ENCODE peak calls at places on chromosomes 6 and 20, in five cellular contexts. One of them, this sample, is unnamed.

GRCh38 chr20:22339091-22339881 is 245.1 kb downstream of the FOXA2 start:
- DNase-seq in NCI-H1092 treated with DMSO at 0.1 percent for 48 hours: peak
- DNase-seq in HTR-8/SVneo: peak
- DNase-seq in pulmonary artery endothelial cell: peak
- DNase-seq in activated CD4-positive, alpha-beta T cell treated with anti-CD3 and anti-CD28 coated beads for 1 hour: no peak
- DNase-seq in this sample: peak

GRCh38 chr6:139313229-139313628 is 21.4 kb upstream of the TXLNB start:
- DNase-seq in NCI-H1092 treated with DMSO at 0.1 percent for 48 hours: no peak
- DNase-seq in pulmonary artery endothelial cell: no peak
- DNase-seq in HTR-8/SVneo: no peak
- DNase-seq in activated CD4-positive, alpha-beta T cell treated with anti-CD3 and anti-CD28 coated beads for 1 hour: no peak
- DNase-seq in this sample: no peak

GRCh38 chr6:110068592-110068967 is 90.5 kb downstream of the GPR6 start:
- DNase-seq in pulmonary artery endothelial cell: no peak
- DNase-seq in HTR-8/SVneo: no peak
- DNase-seq in activated CD4-positive, alpha-beta T cell treated with anti-CD3 and anti-CD28 coated beads for 1 hour: no peak
- DNase-seq in NCI-H1092 treated with DMSO at 0.1 percent for 48 hours: no peak
- DNase-seq in this sample: no peak

GRCh38 chr6:166097914-166098522 is 69.6 kb downstream of the TBXT start:
- DNase-seq in HTR-8/SVneo: peak
- DNase-seq in pulmonary artery endothelial cell: no peak
- DNase-seq in activated CD4-positive, alpha-beta T cell treated with anti-CD3 and anti-CD28 coated beads for 1 hour: peak
- DNase-seq in NCI-H1092 treated with DMSO at 0.1 percent for 48 hours: peak
- DNase-seq in this sample: peak

GRCh38 chr6:143449731-143450452 is 603 bp downstream of the ADAT2 start:
- DNase-seq in pulmonary artery endothelial cell: no peak
- DNase-seq in HTR-8/SVneo: peak
- DNase-seq in NCI-H1092 treated with DMSO at 0.1 percent for 48 hours: peak
- DNase-seq in activated CD4-positive, alpha-beta T cell treated with anti-CD3 and anti-CD28 coated beads for 1 hour: no peak
- DNase-seq in this sample: peak

GRCh38 chr6:35552285-35552917 is 39.7 kb upstream of the TULP1 start:
- DNase-seq in HTR-8/SVneo: peak
- DNase-seq in activated CD4-positive, alpha-beta T cell treated with anti-CD3 and anti-CD28 coated beads for 1 hour: peak
- DNase-seq in pulmonary artery endothelial cell: no peak
- DNase-seq in NCI-H1092 treated with DMSO at 0.1 percent for 48 hours: no peak
- DNase-seq in this sample: no peak

GRCh38 chr6:29295181-29295585 is 6.3 kb upstream of the OR14J1 start:
- DNase-seq in pulmonary artery endothelial cell: no peak
- DNase-seq in HTR-8/SVneo: no peak
- DNase-seq in NCI-H1092 treated with DMSO at 0.1 percent for 48 hours: no peak
- DNase-seq in activated CD4-positive, alpha-beta T cell treated with anti-CD3 and anti-CD28 coated beads for 1 hour: no peak
- DNase-seq in this sample: no peak

GRCh38 chr6:79607000-79607399 is 24.1 kb upstream of the SH3BGRL2 start:
- DNase-seq in NCI-H1092 treated with DMSO at 0.1 percent for 48 hours: no peak
- DNase-seq in HTR-8/SVneo: no peak
- DNase-seq in activated CD4-positive, alpha-beta T cell treated with anti-CD3 and anti-CD28 coated beads for 1 hour: no peak
- DNase-seq in pulmonary artery endothelial cell: no peak
- DNase-seq in this sample: no peak

GRCh38 chr20:47956261-47956995 is 171.1 kb upstream of the SULF2 start:
- DNase-seq in activated CD4-positive, alpha-beta T cell treated with anti-CD3 and anti-CD28 coated beads for 1 hour: no peak
- DNase-seq in HTR-8/SVneo: no peak
- DNase-seq in pulmonary artery endothelial cell: no peak
- DNase-seq in NCI-H1092 treated with DMSO at 0.1 percent for 48 hours: no peak
- DNase-seq in this sample: no peak

GRCh38 chr6:121694389-121695185 is 259.1 kb downstream of the GJA1 start:
- DNase-seq in HTR-8/SVneo: no peak
- DNase-seq in pulmonary artery endothelial cell: no peak
- DNase-seq in activated CD4-positive, alpha-beta T cell treated with anti-CD3 and anti-CD28 coated beads for 1 hour: no peak
- DNase-seq in NCI-H1092 treated with DMSO at 0.1 percent for 48 hours: no peak
- DNase-seq in this sample: no peak

GRCh38 chr6:44481765-44482164 is 94.3 kb downstream of the CDC5L start:
- DNase-seq in activated CD4-positive, alpha-beta T cell treated with anti-CD3 and anti-CD28 coated beads for 1 hour: no peak
- DNase-seq in NCI-H1092 treated with DMSO at 0.1 percent for 48 hours: no peak
- DNase-seq in HTR-8/SVneo: no peak
- DNase-seq in pulmonary artery endothelial cell: no peak
- DNase-seq in this sample: no peak

GRCh38 chr20:6381887-6382286 is 259.1 kb upstream of the FERMT1 start:
- DNase-seq in HTR-8/SVneo: no peak
- DNase-seq in pulmonary artery endothelial cell: no peak
- DNase-seq in activated CD4-positive, alpha-beta T cell treated with anti-CD3 and anti-CD28 coated beads for 1 hour: no peak
- DNase-seq in NCI-H1092 treated with DMSO at 0.1 percent for 48 hours: no peak
- DNase-seq in this sample: peak

GRCh38 chr6:39558079-39558478 is 167.1 kb downstream of the KIF6 start:
- DNase-seq in pulmonary artery endothelial cell: no peak
- DNase-seq in HTR-8/SVneo: no peak
- DNase-seq in NCI-H1092 treated with DMSO at 0.1 percent for 48 hours: no peak
- DNase-seq in activated CD4-positive, alpha-beta T cell treated with anti-CD3 and anti-CD28 coated beads for 1 hour: no peak
- DNase-seq in this sample: no peak

GRCh38 chr6:32129297-32130088 is 595 bp downstream of the FKBPL start:
- DNase-seq in activated CD4-positive, alpha-beta T cell treated with anti-CD3 and anti-CD28 coated beads for 1 hour: no peak
- DNase-seq in NCI-H1092 treated with DMSO at 0.1 percent for 48 hours: no peak
- DNase-seq in pulmonary artery endothelial cell: no peak
- DNase-seq in HTR-8/SVneo: no peak
- DNase-seq in this sample: no peak

GRCh38 chr6:49384913-49385312 is 78.1 kb downstream of the MMUT start:
- DNase-seq in pulmonary artery endothelial cell: no peak
- DNase-seq in activated CD4-positive, alpha-beta T cell treated with anti-CD3 and anti-CD28 coated beads for 1 hour: no peak
- DNase-seq in NCI-H1092 treated with DMSO at 0.1 percent for 48 hours: no peak
- DNase-seq in HTR-8/SVneo: no peak
- DNase-seq in this sample: no peak

GRCh38 chr6:34468378-34468892 is 2.6 kb downstream of the PACSIN1 start:
- DNase-seq in pulmonary artery endothelial cell: no peak
- DNase-seq in NCI-H1092 treated with DMSO at 0.1 percent for 48 hours: no peak
- DNase-seq in activated CD4-positive, alpha-beta T cell treated with anti-CD3 and anti-CD28 coated beads for 1 hour: no peak
- DNase-seq in HTR-8/SVneo: no peak
- DNase-seq in this sample: no peak

GRCh38 chr6:89987830-89988229 is 93.6 kb downstream of the GJA10 start:
- DNase-seq in NCI-H1092 treated with DMSO at 0.1 percent for 48 hours: no peak
- DNase-seq in pulmonary artery endothelial cell: no peak
- DNase-seq in HTR-8/SVneo: no peak
- DNase-seq in activated CD4-positive, alpha-beta T cell treated with anti-CD3 and anti-CD28 coated beads for 1 hour: no peak
- DNase-seq in this sample: no peak

GRCh38 chr6:87993331-87993730 is 54.3 kb upstream of the SPACA1 start:
- DNase-seq in activated CD4-positive, alpha-beta T cell treated with anti-CD3 and anti-CD28 coated beads for 1 hour: no peak
- DNase-seq in pulmonary artery endothelial cell: no peak
- DNase-seq in HTR-8/SVneo: no peak
- DNase-seq in NCI-H1092 treated with DMSO at 0.1 percent for 48 hours: no peak
- DNase-seq in this sample: no peak

GRCh38 chr6:168124161-168124560 is 45.1 kb upstream of the FRMD1 start:
- DNase-seq in HTR-8/SVneo: no peak
- DNase-seq in activated CD4-positive, alpha-beta T cell treated with anti-CD3 and anti-CD28 coated beads for 1 hour: no peak
- DNase-seq in pulmonary artery endothelial cell: no peak
- DNase-seq in NCI-H1092 treated with DMSO at 0.1 percent for 48 hours: no peak
- DNase-seq in this sample: no peak

GRCh38 chr20:21508230-21509078 is 5.4 kb downstream of the NKX2-2 start:
- DNase-seq in activated CD4-positive, alpha-beta T cell treated with anti-CD3 and anti-CD28 coated beads for 1 hour: no peak
- DNase-seq in HTR-8/SVneo: no peak
- DNase-seq in pulmonary artery endothelial cell: no peak
- DNase-seq in NCI-H1092 treated with DMSO at 0.1 percent for 48 hours: no peak
- DNase-seq in this sample: no peak

GRCh38 chr20:41395669-41396664 is 29.3 kb upstream of the EMILIN3 start:
- DNase-seq in NCI-H1092 treated with DMSO at 0.1 percent for 48 hours: no peak
- DNase-seq in activated CD4-positive, alpha-beta T cell treated with anti-CD3 and anti-CD28 coated beads for 1 hour: no peak
- DNase-seq in pulmonary artery endothelial cell: no peak
- DNase-seq in HTR-8/SVneo: no peak
- DNase-seq in this sample: no peak

GRCh38 chr6:151842816-151843215 is 35.3 kb downstream of the ESR1 start:
- DNase-seq in pulmonary artery endothelial cell: no peak
- DNase-seq in NCI-H1092 treated with DMSO at 0.1 percent for 48 hours: no peak
- DNase-seq in HTR-8/SVneo: no peak
- DNase-seq in activated CD4-positive, alpha-beta T cell treated with anti-CD3 and anti-CD28 coated beads for 1 hour: no peak
- DNase-seq in this sample: no peak

GRCh38 chr6:46932526-46932925 is 10.8 kb upstream of the ADGRF5 start:
- DNase-seq in pulmonary artery endothelial cell: no peak
- DNase-seq in NCI-H1092 treated with DMSO at 0.1 percent for 48 hours: no peak
- DNase-seq in activated CD4-positive, alpha-beta T cell treated with anti-CD3 and anti-CD28 coated beads for 1 hour: no peak
- DNase-seq in HTR-8/SVneo: peak
- DNase-seq in this sample: no peak

GRCh38 chr6:63395388-63395787 is 75.6 kb upstream of the LGSN start:
- DNase-seq in HTR-8/SVneo: no peak
- DNase-seq in pulmonary artery endothelial cell: no peak
- DNase-seq in NCI-H1092 treated with DMSO at 0.1 percent for 48 hours: no peak
- DNase-seq in activated CD4-positive, alpha-beta T cell treated with anti-CD3 and anti-CD28 coated beads for 1 hour: no peak
- DNase-seq in this sample: no peak

GRCh38 chr6:9621276-9621675 is 793.6 kb downstream of the TFAP2A start:
- DNase-seq in pulmonary artery endothelial cell: no peak
- DNase-seq in NCI-H1092 treated with DMSO at 0.1 percent for 48 hours: no peak
- DNase-seq in activated CD4-positive, alpha-beta T cell treated with anti-CD3 and anti-CD28 coated beads for 1 hour: no peak
- DNase-seq in HTR-8/SVneo: no peak
- DNase-seq in this sample: no peak

GRCh38 chr6:139891471-139891870 is 517.0 kb upstream of the CITED2 start:
- DNase-seq in pulmonary artery endothelial cell: no peak
- DNase-seq in NCI-H1092 treated with DMSO at 0.1 percent for 48 hours: no peak
- DNase-seq in activated CD4-positive, alpha-beta T cell treated with anti-CD3 and anti-CD28 coated beads for 1 hour: no peak
- DNase-seq in HTR-8/SVneo: no peak
- DNase-seq in this sample: no peak

GRCh38 chr20:48026981-48027592 is 241.8 kb upstream of the SULF2 start:
- DNase-seq in activated CD4-positive, alpha-beta T cell treated with anti-CD3 and anti-CD28 coated beads for 1 hour: no peak
- DNase-seq in HTR-8/SVneo: no peak
- DNase-seq in pulmonary artery endothelial cell: no peak
- DNase-seq in NCI-H1092 treated with DMSO at 0.1 percent for 48 hours: peak
- DNase-seq in this sample: no peak